ENCODE peak calls at places on chromosomes 16 and 17, in four cellular contexts. W, J, A and T are unnamed samples.

GRCh38 chr17:51427259-51428255 is 167.2 kb downstream of the UTP18 start:
- DNase-seq in W (no peak), J (no peak), A (no peak), T (no peak)

GRCh38 chr17:51508048-51508447 is 247.7 kb downstream of the UTP18 start:
- DNase-seq in W (no peak), J (no peak), A (no peak), T (no peak)

GRCh38 chr16:2782583-2783351 is 4.6 kb downstream of the PRSS33 start:
- DNase-seq in W (no peak), J (peak; percentile 41), A (no peak), T (no peak)

GRCh38 chr17:18181358-18181757 is 2.3 kb upstream of the ALKBH5 start:
- DNase-seq in W (peak; percentile 29), J (no peak), A (no peak), T (no peak)

GRCh38 chr16:14095883-14096551 is 24.9 kb downstream of the MRTFB start:
- DNase-seq in W (peak; percentile 43), J (no peak), A (no peak), T (no peak)

GRCh38 chr16:53614346-53614745 is 89.3 kb downstream of the RPGRIP1L start:
- DNase-seq in W (peak; percentile 6), J (no peak), A (no peak), T (no peak)

GRCh38 chr17:51355314-51356083 is 95.2 kb downstream of the UTP18 start:
- DNase-seq in W (no peak), J (no peak), A (no peak), T (no peak)

GRCh38 chr17:50059256-50059655 is 3.3 kb downstream of the ITGA3 start:
- DNase-seq in W (no peak), J (no peak), A (peak; percentile 31), T (no peak)

GRCh38 chr17:6660765-6661463 is 9.4 kb downstream of the C17orf100 start:
- DNase-seq in W (no peak), J (peak; percentile 24), A (no peak), T (no peak)

GRCh38 chr17:8792646-8793045 is 6.5 kb downstream of the MFSD6L start:
- DNase-seq in W (no peak), J (peak; percentile 5), A (no peak), T (no peak)

GRCh38 chr16:72246423-72246822 is 74.5 kb upstream of the PMFBP1 start:
- DNase-seq in W (no peak), J (no peak), A (no peak), T (no peak)

GRCh38 chr16:9817586-9817985 is 364.6 kb downstream of the GRIN2A start:
- DNase-seq in W (no peak), J (no peak), A (no peak), T (no peak)

GRCh38 chr17:34252890-34253525 is 2.1 kb upstream of the CCL2 start:
- DNase-seq in W (no peak), J (no peak), A (no peak), T (no peak)

GRCh38 chr17:83103200-83103937 is 24.0 kb downstream of the METRNL start:
- DNase-seq in W (peak; percentile 66), J (peak; percentile 71), A (no peak), T (no peak)

GRCh38 chr17:39730095-39730921 is at the start of gene MIEN1:
- DNase-seq in W (peak; percentile 68), J (peak; percentile 95), A (peak; percentile 82), T (peak; percentile 87)

GRCh38 chr16:12723681-12724080 is 80.0 kb downstream of the CPPED1 start:
- DNase-seq in W (no peak), J (no peak), A (no peak), T (no peak)

GRCh38 chr17:41863074-41863843 is 2.0 kb downstream of the KLHL11 start:
- DNase-seq in W (no peak), J (no peak), A (no peak), T (no peak)

GRCh38 chr17:40106089-40106759 is 5.8 kb upstream of the NR1D1 start:
- DNase-seq in W (no peak), J (no peak), A (no peak), T (no peak)

GRCh38 chr16:1489077-1489476 is 333 bp upstream of the PTX4 start:
- DNase-seq in W (no peak), J (no peak), A (no peak), T (no peak)

GRCh38 chr17:37710344-37710886 is 34.4 kb downstream of the HNF1B start:
- DNase-seq in W (peak; percentile 62), J (peak; percentile 97), A (peak; percentile 85), T (peak; percentile 68)

GRCh38 chr16:49698416-49698815 is 157.5 kb downstream of the ZNF423 start:
- DNase-seq in W (no peak), J (peak; percentile 52), A (no peak), T (no peak)

GRCh38 chr17:7704601-7705268 is at the start of gene EFNB3:
- DNase-seq in W (no peak), J (peak; percentile 91), A (peak; percentile 38), T (peak; percentile 75)
- H3K14ac ChIP-seq in W (no peak within 1 kb of the TSS), J (peak within 1 kb of the TSS; percentile 66), A (no peak within 1 kb of the TSS), T (peak within 1 kb of the TSS; percentile 42)

DNA sequence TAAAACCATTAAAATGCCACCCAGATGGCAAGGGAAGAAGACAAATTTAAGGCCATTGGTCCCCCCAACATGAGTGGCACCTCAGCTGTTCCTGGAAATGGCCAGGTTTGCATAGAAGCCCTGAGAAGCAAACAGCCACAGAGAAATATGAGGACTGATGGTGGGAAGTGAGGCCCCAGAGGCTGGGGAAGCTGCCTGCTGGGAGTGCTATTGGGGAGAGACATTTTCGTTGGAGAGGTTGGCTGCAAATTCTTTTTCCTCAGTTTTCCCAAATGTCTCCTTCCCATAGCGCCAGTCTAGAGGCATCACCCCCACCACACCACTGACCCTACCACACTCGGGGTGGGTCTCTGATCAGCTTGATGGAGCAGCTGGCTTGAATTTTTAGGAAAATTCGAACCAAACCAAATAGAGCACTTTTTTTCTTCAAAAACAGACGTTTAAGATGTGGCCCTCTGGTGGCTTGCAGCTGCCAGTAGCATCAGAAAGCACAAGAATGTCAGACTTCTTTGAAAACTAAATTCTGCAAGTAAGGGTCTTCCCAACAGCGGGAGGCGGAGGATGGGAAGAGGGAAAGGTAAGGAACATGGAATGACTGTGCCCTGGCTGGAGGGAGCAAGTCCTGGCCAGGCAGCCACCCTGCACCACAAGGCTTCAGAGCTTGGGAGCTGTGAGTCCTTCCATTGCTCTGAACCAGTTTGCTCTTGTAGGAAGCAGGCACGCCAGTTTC is 13.2 kb upstream of the SLC12A3 start:
- DNase-seq in W (peak; percentile 50), J (peak; percentile 65), A (no peak), T (no peak)
- H3K14ac ChIP-seq in W (peak overlapping the region; percentile 30), J (no peak overlapping the region), A (no peak overlapping the region), T (no peak overlapping the region)

GRCh38 chr17:58219007-58219788 is at the start of gene MKS1:
- DNase-seq in W (peak; percentile 85), J (peak; percentile 99), A (peak; percentile 90), T (peak; percentile 92)
- H3K14ac ChIP-seq in W (peak within 1 kb of the TSS; percentile 85), J (peak within 1 kb of the TSS; percentile 56), A (peak within 1 kb of the TSS; percentile 93), T (no peak within 1 kb of the TSS)

GRCh38 chr16:82773018-82773417 is 146.2 kb downstream of the CDH13 start:
- DNase-seq in W (peak; percentile 7), J (no peak), A (peak; percentile 45), T (no peak)
- H3K14ac ChIP-seq in W (no peak overlapping the region), J (no peak overlapping the region), A (no peak overlapping the region), T (no peak overlapping the region)